ENCODE peak calls at places on chromosomes 1 and 21, in ten cellular contexts. W is nucleus accumbens, Y is left cardiac atrium, P is D341Med, L is hypothalamus, K is kidney tubule cell, T is WTC11, G is stromal cell of bone marrow, H is hippocampal formation, D is NCI-H69. Z is an unnamed sample.

GRCh38 chr1:176996455-176997090 is 167.9 kb downstream of the ASTN1 start:
- DNase-seq in W (no peak), Y (no peak), P (no peak), L (peak), K (no peak), T (peak), G (no peak), H (no peak), D (no peak), Z (no peak)

GRCh38 chr1:94713472-94714141 is 106.5 kb upstream of the SLC44A3 start:
- DNase-seq in W (no peak), Y (peak), P (no peak), L (peak), K (peak), T (peak), G (peak), H (peak), D (peak), Z (no peak)

GRCh38 chr1:27719286-27720251 is 6.2 kb upstream of the FAM76A start:
- DNase-seq in W (no peak), Y (no peak), P (peak), L (no peak), K (no peak), T (no peak), G (no peak), H (no peak), D (no peak), Z (no peak)

GRCh38 chr21:44653123-44653522 is 1.3 kb downstream of the KRTAP12-4 start:
- DNase-seq in W (no peak), Y (no peak), P (no peak), L (no peak), K (no peak), T (peak), G (no peak), H (no peak), D (peak), Z (no peak)

GRCh38 chr1:107202007-107202406 is 61.2 kb downstream of the NTNG1 start:
- DNase-seq in W (no peak), Y (no peak), P (no peak), L (no peak), K (no peak), T (no peak), G (no peak), H (no peak), D (no peak), Z (no peak)

GRCh38 chr1:175287849-175288248 is 95.3 kb upstream of the KIAA0040 start:
- DNase-seq in W (no peak), Y (no peak), P (no peak), L (no peak), K (no peak), T (no peak), G (no peak), H (no peak), D (no peak), Z (no peak)

GRCh38 chr1:227298532-227299174 is 19.6 kb downstream of the CDC42BPA start:
- DNase-seq in W (no peak), Y (no peak), P (no peak), L (no peak), K (peak), T (no peak), G (no peak), H (no peak), D (no peak), Z (no peak)

GRCh38 chr1:9960705-9961562 is 17.7 kb downstream of the NMNAT1 start:
- DNase-seq in W (no peak), Y (no peak), P (peak), L (no peak), K (no peak), T (peak), G (no peak), H (no peak), D (peak), Z (no peak)

GRCh38 chr21:31133243-31133830 is 95.1 kb upstream of the KRTAP19-8 start:
- DNase-seq in W (no peak), Y (no peak), P (no peak), L (no peak), K (no peak), T (no peak), G (no peak), H (no peak), D (no peak), Z (no peak)

GRCh38 chr1:89832481-89833127 is 11.8 kb downstream of the LRRC8D start:
- DNase-seq in W (no peak), Y (no peak), P (no peak), L (no peak), K (peak), T (no peak), G (no peak), H (peak), D (no peak), Z (no peak)

GRCh38 chr1:24203404-24203803 is 16.3 kb upstream of the IFNLR1 start:
- DNase-seq in W (no peak), Y (no peak), P (no peak), L (no peak), K (peak), T (no peak), G (no peak), H (no peak), D (no peak), Z (no peak)

GRCh38 chr1:27031235-27032118 is 18.8 kb upstream of the TENT5B start:
- DNase-seq in W (no peak), Y (peak), P (peak), L (peak), K (peak), T (peak), G (no peak), H (peak), D (peak), Z (peak)

GRCh38 chr21:42654913-42655796 is 1.7 kb downstream of the PDE9A start:
- DNase-seq in W (no peak), Y (no peak), P (no peak), L (no peak), K (no peak), T (no peak), G (no peak), H (no peak), D (peak), Z (no peak)

GRCh38 chr1:174874337-174875053 is 125.3 kb upstream of the CACYBP start:
- DNase-seq in W (no peak), Y (no peak), P (no peak), L (no peak), K (peak), T (peak), G (no peak), H (no peak), D (peak), Z (no peak)

Z was measured in anterior cingulate cortex.